ENCODE peak calls at places on chromosomes 11 and 22, in eight cellular contexts. T, R, W, B, A, Y, H and U are unnamed samples.

GRCh38 chr11:126135182-126136176 is 72.8 kb upstream of the CDON start:
- DNase-seq in H (no peak), Y (no peak), T (no peak), R (no peak), B (no peak), A (no peak), W (no peak), U (no peak)

GRCh38 chr11:124839051-124839971 is 25.9 kb upstream of the ROBO3 start:
- DNase-seq in H (no peak), Y (no peak), A (no peak), R (no peak), T (no peak), W (no peak), B (peak), U (no peak)

GRCh38 chr11:118953265-118953664 is 2.8 kb upstream of the UPK2 start:
- DNase-seq in W (no peak), T (no peak), A (peak), R (peak), Y (no peak), H (no peak), B (no peak), U (no peak)

GRCh38 chr22:29096736-29097669 is 24.2 kb downstream of the KREMEN1 start:
- DNase-seq in T (no peak), W (no peak), B (no peak), R (peak), Y (no peak), A (no peak), H (no peak), U (no peak)

GRCh38 chr11:82858556-82859091 is 41.6 kb downstream of the PRCP start:
- DNase-seq in H (no peak), B (no peak), T (no peak), R (peak), W (no peak), Y (no peak), A (peak), U (no peak)

GRCh38 chr11:95104916-95105315 is 15.3 kb downstream of the ENDOD1 start:
- DNase-seq in T (no peak), H (no peak), Y (no peak), B (no peak), A (no peak), R (no peak), W (no peak), U (no peak)

GRCh38 chr11:114317738-114318137 is 21.5 kb downstream of the NNMT start:
- DNase-seq in Y (no peak), R (peak), W (no peak), H (peak), T (no peak), A (peak), B (no peak), U (no peak)

GRCh38 chr11:100776212-100776896 is 89.3 kb downstream of the ARHGAP42 start:
- DNase-seq in H (no peak), R (peak), Y (no peak), W (no peak), A (peak), B (no peak), T (no peak), U (no peak)

GRCh38 chr11:124085583-124085982 is 29.7 kb upstream of the VWA5A start:
- DNase-seq in A (no peak), W (no peak), H (no peak), Y (no peak), B (no peak), T (no peak), R (peak), U (no peak)

GRCh38 chr22:35956850-35957249 is 71.8 kb downstream of the RBFOX2 start:
- DNase-seq in H (no peak), B (no peak), R (no peak), Y (no peak), T (no peak), W (no peak), A (no peak), U (no peak)

GRCh38 chr11:121645596-121645995 is 192.8 kb upstream of the SORL1-AS1 start:
- DNase-seq in Y (no peak), R (peak), W (no peak), A (no peak), T (no peak), H (no peak), B (no peak), U (no peak)

GRCh38 chr11:57335343-57336110 is at the start of gene SSRP1:
- DNase-seq in H (peak), A (peak), R (peak), Y (peak), B (peak), W (peak), T (peak), U (peak)
- TF ChIP-seq POLR2A in H (peak), A (peak), R (peak), Y (peak), B (no peak), W (no peak), T (peak), U (no peak)

GRCh38 chr11:76770642-76771445 is 12.3 kb upstream of the TSKU start:
- DNase-seq in B (no peak), W (peak), T (no peak), A (peak), Y (peak), R (peak), H (peak), U (no peak)

GRCh38 chr11:76768091-76769047 is 14.8 kb upstream of the TSKU start:
- DNase-seq in H (peak), B (no peak), A (no peak), R (no peak), W (no peak), Y (peak), T (no peak), U (no peak)

GRCh38 chr11:76771446-76772099 is 11.6 kb upstream of the TSKU start:
- DNase-seq in W (no peak), T (no peak), H (no peak), R (no peak), B (no peak), A (no peak), Y (no peak), U (no peak)

GRCh38 chr11:76769071-76769560 is 14.0 kb upstream of the TSKU start:
- DNase-seq in R (peak), A (no peak), W (no peak), H (no peak), Y (peak), B (peak), T (no peak), U (no peak)

GRCh38 chr11:76769645-76770586 is 13.2 kb upstream of the TSKU start:
- DNase-seq in R (peak), T (no peak), A (peak), Y (peak), H (no peak), B (no peak), W (no peak), U (no peak)
- TF ChIP-seq POLR2A in R (peak), T (peak), A (peak), Y (no peak), H (no peak), B (no peak), W (no peak), U (no peak)

GRCh38 chr11:36108812-36109498 is 165.1 kb downstream of the LDLRAD3 start:
- DNase-seq in R (no peak), B (no peak), A (no peak), Y (no peak), W (no peak), T (no peak), H (no peak), U (no peak)

GRCh38 chr11:36105743-36106581 is 162.1 kb downstream of the LDLRAD3 start:
- DNase-seq in R (no peak), A (no peak), Y (no peak), W (no peak), T (no peak), H (no peak), B (no peak), U (no peak)

GRCh38 chr11:36109499-36109849 is 165.6 kb downstream of the LDLRAD3 start:
- DNase-seq in R (no peak), H (no peak), T (no peak), Y (no peak), W (no peak), B (no peak), A (no peak), U (no peak)

GRCh38 chr11:36110698-36111410 is 167.0 kb downstream of the LDLRAD3 start:
- DNase-seq in Y (no peak), A (no peak), W (no peak), H (no peak), T (no peak), R (no peak), B (no peak), U (no peak)

DNA sequence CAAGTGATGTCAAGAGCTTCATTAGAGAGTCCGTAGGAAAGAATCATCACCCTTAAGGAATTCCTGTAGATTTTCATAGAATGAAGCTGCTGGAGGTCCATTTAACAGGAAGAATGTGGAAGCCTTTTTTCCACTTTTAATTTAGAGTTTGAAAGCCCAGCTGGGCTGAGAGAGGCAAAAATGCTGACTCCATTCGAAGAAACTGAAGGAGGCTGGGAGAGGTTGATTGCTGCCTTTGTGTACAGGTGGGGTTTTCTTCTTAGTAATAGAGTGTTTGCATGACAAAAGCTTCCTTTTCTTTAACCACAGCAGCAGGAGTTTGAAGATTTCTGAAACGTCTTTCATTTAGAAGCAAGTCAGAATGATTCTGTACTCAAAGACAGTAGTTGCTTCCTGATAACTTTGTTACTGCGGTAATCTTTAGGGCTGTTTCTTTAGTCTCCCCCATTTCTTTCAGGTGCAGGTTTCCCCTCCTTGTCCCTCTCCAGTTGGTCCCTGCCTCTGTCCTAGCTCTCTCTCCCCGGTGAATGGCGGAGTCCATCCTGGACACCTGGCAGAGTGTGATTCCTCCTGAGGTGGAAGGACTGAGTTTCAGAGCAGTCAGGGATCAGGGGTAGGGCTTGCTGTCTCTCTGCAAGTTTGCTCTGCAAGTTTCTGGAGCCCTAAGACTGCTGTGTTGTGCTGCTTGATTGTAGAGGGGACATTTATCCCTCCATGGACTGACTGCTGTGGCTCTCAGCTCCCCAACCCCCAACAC is 166.2 kb downstream of the LDLRAD3 start:
- DNase-seq in T (no peak), A (no peak), R (no peak), H (no peak), B (no peak), Y (no peak), W (no peak), U (no peak)
- TF ChIP-seq POLR2A in T (no peak), A (no peak), R (no peak), H (no peak), B (no peak), Y (no peak), W (no peak), U (no peak)

GRCh38 chr11:61697093-61697492 is 16.9 kb downstream of the DAGLA start:
- DNase-seq in T (no peak), B (no peak), A (peak), Y (no peak), H (no peak), R (no peak), W (no peak), U (no peak)
- TF ChIP-seq POLR2A in T (no peak), B (no peak), A (no peak), Y (no peak), H (no peak), R (no peak), W (no peak), U (no peak)

GRCh38 chr11:111355956-111356659 is 23.0 kb downstream of the POU2AF1 start:
- DNase-seq in A (no peak), W (no peak), T (no peak), B (no peak), H (no peak), R (no peak), Y (no peak), U (no peak)

GRCh38 chr11:111356660-111357048 is 22.4 kb downstream of the POU2AF1 start:
- DNase-seq in B (no peak), R (no peak), Y (no peak), A (no peak), T (no peak), H (no peak), W (no peak), U (no peak)

GRCh38 chr11:111358038-111359001 is 20.8 kb downstream of the POU2AF1 start:
- DNase-seq in B (peak), A (no peak), Y (no peak), T (no peak), W (no peak), H (no peak), R (no peak), U (no peak)

GRCh38 chr11:111359223-111360149 is 19.6 kb downstream of the POU2AF1 start:
- DNase-seq in B (no peak), H (no peak), R (no peak), W (no peak), T (no peak), Y (no peak), A (no peak), U (no peak)

GRCh38 chr11:111357150-111358037 is 21.7 kb downstream of the POU2AF1 start:
- DNase-seq in T (no peak), Y (no peak), B (peak), R (no peak), W (no peak), H (no peak), A (no peak), U (no peak)
- TF ChIP-seq POLR2A in T (no peak), Y (no peak), B (no peak), R (no peak), W (no peak), H (no peak), A (no peak), U (no peak)

GRCh38 chr11:32893091-32893946 is 708 bp downstream of the QSER1 start:
- DNase-seq in T (no peak), H (peak), B (peak), A (peak), W (peak), Y (peak), R (peak), U (peak)

GRCh38 chr11:32893947-32894827 is 1.6 kb downstream of the QSER1 start:
- DNase-seq in R (peak), T (no peak), W (peak), A (peak), Y (no peak), H (no peak), B (no peak), U (no peak)

GRCh38 chr11:32890843-32891656 is 1.6 kb upstream of the QSER1 start:
- DNase-seq in Y (no peak), W (no peak), T (no peak), R (no peak), H (no peak), B (no peak), A (no peak), U (no peak)

GRCh38 chr11:32891657-32892354 is 805 bp upstream of the QSER1 start:
- DNase-seq in A (no peak), W (no peak), H (no peak), T (no peak), R (no peak), Y (no peak), B (no peak), U (no peak)

GRCh38 chr11:32892355-32893090 is at the start of gene QSER1:
- DNase-seq in B (peak), W (peak), T (no peak), A (peak), H (peak), R (peak), Y (peak), U (peak)
- TF ChIP-seq POLR2A in B (peak), W (peak), T (peak), A (peak), H (peak), R (peak), Y (peak), U (peak)

GRCh38 chr11:111308140-111308539 is 9.8 kb downstream of the POU2AF3 start:
- DNase-seq in H (no peak), B (no peak), T (no peak), A (peak), W (no peak), Y (peak), R (peak), U (peak)
- TF ChIP-seq POLR2A in H (no peak), B (no peak), T (no peak), A (no peak), W (no peak), Y (no peak), R (no peak), U (no peak)

GRCh38 chr11:20157768-20158167 is 2.5 kb downstream of the DBX1 start:
- DNase-seq in Y (no peak), R (no peak), W (no peak), B (no peak), H (no peak), A (no peak), T (no peak), U (no peak)

GRCh38 chr11:20156876-20157613 is 3.2 kb downstream of the DBX1 start:
- DNase-seq in B (peak), A (no peak), H (no peak), R (no peak), T (no peak), W (no peak), Y (no peak), U (no peak)

GRCh38 chr11:20156280-20156875 is 3.9 kb downstream of the DBX1 start:
- DNase-seq in W (no peak), R (no peak), A (no peak), B (peak), Y (peak), T (no peak), H (no peak), U (no peak)

GRCh38 chr11:20155683-20156279 is 4.5 kb downstream of the DBX1 start:
- DNase-seq in H (no peak), Y (no peak), T (no peak), R (no peak), B (no peak), W (no peak), A (no peak), U (no peak)

GRCh38 chr11:20154381-20154780 is 5.9 kb downstream of the DBX1 start:
- DNase-seq in H (no peak), R (no peak), W (no peak), T (no peak), Y (no peak), A (no peak), B (no peak), U (no peak)
- TF ChIP-seq POLR2A in H (no peak), R (no peak), W (no peak), T (no peak), Y (no peak), A (no peak), B (no peak), U (no peak)

DNA sequence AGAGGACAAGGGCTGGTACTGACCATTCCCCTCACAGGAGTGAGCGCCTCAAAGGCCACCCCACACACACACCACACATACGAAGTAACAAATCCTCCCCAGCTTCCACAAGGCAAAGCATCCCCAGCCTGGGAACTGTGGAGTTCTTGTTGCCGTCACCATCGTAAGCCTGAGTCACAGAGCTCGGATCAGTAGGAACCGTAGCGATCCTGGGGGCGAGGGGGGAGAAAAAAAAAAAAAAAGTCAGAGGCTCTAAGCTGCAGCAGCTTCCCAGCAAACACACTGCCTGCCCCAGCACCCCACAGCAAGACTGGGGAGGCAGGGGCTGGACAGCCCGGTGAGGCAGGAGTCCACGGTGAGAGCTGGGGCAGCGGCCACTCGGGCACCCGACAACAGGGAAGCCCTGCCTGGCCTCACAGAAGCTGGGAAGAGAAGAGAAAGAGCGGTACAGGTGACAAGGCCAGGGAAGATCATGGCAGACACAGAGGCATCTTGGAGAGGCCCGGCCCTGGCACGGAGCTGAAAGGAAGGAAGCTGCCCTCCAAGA is 11.3 kb downstream of the ARFGAP2 start:
- DNase-seq in Y (no peak), W (no peak), A (no peak), T (no peak), B (no peak), R (no peak), H (no peak), U (no peak)
- TF ChIP-seq POLR2A in Y (no peak), W (no peak), A (no peak), T (no peak), B (no peak), R (no peak), H (no peak), U (no peak)